ENCODE peak calls at places on chromosomes 11 and 22, in eight cellular contexts. I is HCT116, T is H1, Y is K562, V is SK-N-SH, E is GM12878, S is endothelial cell of umbilical vein, X is HepG2. D is an unnamed sample.

GRCh38 chr11:61840371-61840770 is 12.3 kb downstream of the FADS2 start:
- DNase-seq in I (no peak), T (no peak), Y (no peak), V (no peak), E (no peak), S (no peak), X (no peak), D (no peak)

GRCh38 chr11:18615628-18616392 is 16.2 kb downstream of the MISFA start:
- DNase-seq in I (no peak), T (no peak), Y (no peak), V (no peak), E (peak; percentile 79), S (no peak), X (no peak), D (no peak)

GRCh38 chr11:34600339-34601084 is 20.4 kb upstream of the EHF start:
- DNase-seq in I (peak; percentile 68), T (no peak), Y (peak; percentile 86), V (peak; percentile 12), E (no peak), S (no peak), X (peak; percentile 96), D (no peak)

GRCh38 chr11:94762208-94762607 is 5.9 kb upstream of the AMOTL1 start:
- DNase-seq in I (peak; percentile 34), T (no peak), Y (no peak), V (no peak), E (no peak), S (peak; percentile 47), X (no peak), D (no peak)

GRCh38 chr22:24433001-24433867 is 5.8 kb downstream of the ADORA2A start:
- DNase-seq in I (no peak), T (no peak), Y (no peak), V (peak; percentile 18), E (no peak), S (no peak), X (no peak), D (no peak)

GRCh38 chr11:34044664-34045485 is 6.7 kb upstream of the CAPRIN1 start:
- DNase-seq in I (peak; percentile 41), T (peak; percentile 23), Y (peak; percentile 46), V (no peak), E (no peak), S (peak; percentile 48), X (no peak), D (no peak)

GRCh38 chr22:25496396-25497064 is 67.9 kb upstream of the GRK3 start:
- DNase-seq in I (no peak), T (no peak), Y (no peak), V (no peak), E (no peak), S (peak; percentile 18), X (no peak), D (no peak)

GRCh38 chr11:19079643-19080440 is 19.3 kb upstream of the MRGPRX2 start:
- DNase-seq in I (peak; percentile 47), T (no peak), Y (no peak), V (no peak), E (no peak), S (peak; percentile 89), X (no peak), D (no peak)

GRCh38 chr11:94809251-94809650 is 41.1 kb downstream of the AMOTL1 start:
- DNase-seq in I (no peak), T (no peak), Y (no peak), V (no peak), E (no peak), S (no peak), X (no peak), D (no peak)

GRCh38 chr11:134474942-134475341 is 62.9 kb upstream of the B3GAT1 start:
- DNase-seq in I (no peak), T (no peak), Y (no peak), V (no peak), E (no peak), S (no peak), X (no peak), D (no peak)

GRCh38 chr11:12163181-12163841 is 52.9 kb downstream of the MICAL2 start:
- DNase-seq in I (no peak), T (no peak), Y (no peak), V (no peak), E (no peak), S (peak; percentile 17), X (peak; percentile 40), D (no peak)

GRCh38 chr11:47858169-47858543 is 10.0 kb upstream of the NUP160 start:
- DNase-seq in I (no peak), T (no peak), Y (no peak), V (no peak), E (no peak), S (peak; percentile 57), X (no peak), D (no peak)

GRCh38 chr22:22550789-22551434 is 8.2 kb downstream of the PRAME start:
- DNase-seq in I (no peak), T (no peak), Y (peak; percentile 66), V (no peak), E (no peak), S (no peak), X (no peak), D (no peak)

GRCh38 chr11:27455667-27456066 is 16.9 kb downstream of the LGR4 start:
- DNase-seq in I (no peak), T (no peak), Y (no peak), V (no peak), E (no peak), S (no peak), X (no peak), D (no peak)

GRCh38 chr11:86176165-86176884 is 68.2 kb upstream of the EED start:
- DNase-seq in I (no peak), T (no peak), Y (peak; percentile 74), V (no peak), E (no peak), S (peak; percentile 36), X (peak; percentile 42), D (no peak)

GRCh38 chr11:108886608-108887007 is 221.7 kb downstream of the DDX10 start:
- DNase-seq in I (no peak), T (no peak), Y (no peak), V (no peak), E (no peak), S (peak; percentile 70), X (no peak), D (no peak)

GRCh38 chr22:31148953-31149627 is 8.8 kb upstream of the PLA2G3 start:
- DNase-seq in I (peak; percentile 66), T (peak; percentile 71), Y (peak; percentile 48), V (peak; percentile 88), E (no peak), S (peak; percentile 84), X (peak; percentile 64), D (no peak)

GRCh38 chr11:19625438-19625837 is 87.2 kb upstream of the NAV2 start:
- DNase-seq in I (no peak), T (no peak), Y (no peak), V (no peak), E (no peak), S (no peak), X (no peak), D (no peak)

DNA sequence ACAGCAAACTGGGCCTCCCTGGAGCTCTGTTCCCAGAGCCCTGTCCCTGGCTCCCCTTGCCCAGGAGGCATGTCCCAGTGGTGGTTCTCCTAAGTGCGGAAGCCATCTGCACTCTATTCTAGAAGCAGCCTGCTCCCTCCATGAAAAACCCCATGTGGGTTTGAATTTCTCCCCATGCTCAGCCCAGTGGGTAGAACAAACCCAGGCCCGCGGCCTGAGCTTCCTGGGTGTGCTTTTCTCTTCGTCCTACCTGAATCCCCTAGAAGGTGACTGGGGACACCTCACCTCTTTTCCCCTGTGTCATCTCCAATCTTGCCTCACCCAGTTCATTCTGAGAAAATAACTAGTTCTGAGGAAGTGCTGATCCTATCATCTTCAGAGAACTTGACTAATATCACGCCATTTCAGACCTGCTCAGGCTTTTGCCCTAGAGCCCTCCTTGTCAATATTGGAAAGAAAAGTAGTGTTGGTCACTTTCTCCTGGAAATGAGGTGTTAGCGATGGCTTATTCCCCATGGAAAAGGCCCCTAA is 15.9 kb downstream of the IL10RA start:
- DNase-seq in I (no peak), T (no peak), Y (peak; percentile 57), V (no peak), E (no peak), S (no peak), X (no peak), D (no peak)
- H3K9ac ChIP-seq in I (no peak overlapping the region), T (no peak overlapping the region), Y (peak overlapping the region; percentile 84), V (no peak overlapping the region), E (no peak overlapping the region), S (no peak overlapping the region), X (no peak overlapping the region), D (no peak overlapping the region)

GRCh38 chr11:111384494-111384893 is 5.4 kb upstream of the POU2AF1 start:
- DNase-seq in I (no peak), T (no peak), Y (no peak), V (no peak), E (no peak), S (no peak), X (no peak), D (no peak)

GRCh38 chr11:111386611-111387150 is 7.6 kb upstream of the POU2AF1 start:
- DNase-seq in I (no peak), T (no peak), Y (no peak), V (no peak), E (no peak), S (no peak), X (no peak), D (no peak)

GRCh38 chr11:111388842-111389241 is 9.8 kb upstream of the POU2AF1 start:
- DNase-seq in I (no peak), T (no peak), Y (no peak), V (no peak), E (no peak), S (no peak), X (no peak), D (no peak)

GRCh38 chr11:111388431-111388830 is 9.4 kb upstream of the POU2AF1 start:
- DNase-seq in I (no peak), T (no peak), Y (no peak), V (no peak), E (no peak), S (no peak), X (no peak), D (no peak)

GRCh38 chr11:111387318-111387863 is 8.3 kb upstream of the POU2AF1 start:
- DNase-seq in I (no peak), T (no peak), Y (no peak), V (peak; percentile 64), E (no peak), S (no peak), X (no peak), D (no peak)
- TF ChIP-seq POLR2AphosphoS5 in I (no peak), T (no peak), Y (no peak), V (no peak), E (no peak), S (no peak), X (no peak), D (no peak)

DNA sequence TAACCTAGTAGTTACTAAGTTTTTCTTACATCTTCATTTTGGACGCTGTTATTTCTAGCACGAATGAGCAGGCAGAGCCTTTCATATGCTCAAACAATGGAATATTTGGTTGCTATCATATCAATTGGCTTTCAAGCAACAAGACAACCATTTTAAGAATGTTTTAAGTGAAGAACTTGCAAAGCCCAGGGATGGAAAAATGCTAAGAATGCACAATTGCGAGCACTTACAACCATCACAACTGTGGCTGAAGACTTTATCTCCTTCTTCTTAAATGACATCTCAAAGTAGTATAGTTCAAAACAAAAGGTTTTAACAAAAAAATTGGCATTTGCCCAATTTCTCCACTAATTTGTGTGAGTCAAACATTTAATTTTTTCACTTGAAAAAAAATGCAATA is 8.3 kb upstream of the MMP1 start:
- DNase-seq in I (no peak), T (no peak), Y (no peak), V (no peak), E (no peak), S (no peak), X (no peak), D (no peak)
- H3K4me3 ChIP-seq in I (no peak overlapping the region), T (no peak overlapping the region), Y (no peak overlapping the region), V (no peak overlapping the region), E (no peak overlapping the region), S (no peak overlapping the region), X (no peak overlapping the region), D (no peak overlapping the region)

GRCh38 chr11:119470316-119471266 is 47.6 kb upstream of the THY1 start:
- DNase-seq in I (no peak), T (no peak), Y (no peak), V (no peak), E (no peak), S (no peak), X (no peak), D (no peak)
- H3K9ac ChIP-seq in I (no peak overlapping the region), T (no peak overlapping the region), Y (peak overlapping the region; percentile 53), V (peak overlapping the region; percentile 14), E (no peak overlapping the region), S (no peak overlapping the region), X (no peak overlapping the region), D (no peak overlapping the region)